ENCODE peak calls at places on chromosomes 4 and X, in four cellular contexts. One of them, this sample, is unnamed.

GRCh38 chr4:22389240-22389871 is 126.5 kb downstream of the ADGRA3 start:
- DNase-seq in mesenchymal stem cell: peak; percentile 80
- DNase-seq in H1: peak; percentile 27
- DNase-seq in IMR-90: peak; percentile 85
- DNase-seq in this sample: peak; percentile 47

GRCh38 chrX:41240504-41240903 is 93.5 kb upstream of the DDX3X start:
- DNase-seq in H1: no peak
- DNase-seq in mesenchymal stem cell: no peak
- DNase-seq in IMR-90: no peak
- DNase-seq in this sample: no peak

GRCh38 chr4:77418333-77418732 is 187.3 kb upstream of the CXCL13 start:
- DNase-seq in H1: no peak
- DNase-seq in mesenchymal stem cell: no peak
- DNase-seq in IMR-90: no peak
- DNase-seq in this sample: no peak

GRCh38 chr4:38785901-38786402 is 3.2 kb upstream of the TLR10 start:
- DNase-seq in H1: no peak
- DNase-seq in IMR-90: no peak
- DNase-seq in mesenchymal stem cell: peak; percentile 10
- DNase-seq in this sample: no peak

GRCh38 chr4:128542047-128542446 is 254.4 kb upstream of the PGRMC2 start:
- DNase-seq in IMR-90: no peak
- DNase-seq in mesenchymal stem cell: no peak
- DNase-seq in H1: no peak
- DNase-seq in this sample: no peak

GRCh38 chrX:132651411-132652086 is 162.7 kb upstream of the MBNL3 start:
- DNase-seq in mesenchymal stem cell: peak; percentile 39
- DNase-seq in H1: no peak
- DNase-seq in IMR-90: peak; percentile 2
- DNase-seq in this sample: no peak

GRCh38 chr4:39825741-39826231 is 127.8 kb downstream of the UBE2K start:
- DNase-seq in mesenchymal stem cell: peak; percentile 70
- DNase-seq in H1: no peak
- DNase-seq in IMR-90: peak; percentile 71
- DNase-seq in this sample: no peak

GRCh38 chr4:3451956-3452355 is 10.2 kb downstream of the HGFAC start:
- DNase-seq in H1: no peak
- DNase-seq in IMR-90: peak; percentile 79
- DNase-seq in mesenchymal stem cell: peak; percentile 62
- DNase-seq in this sample: no peak

GRCh38 chrX:51496501-51497291 is at the start of gene NUDT11:
- DNase-seq in mesenchymal stem cell: peak; percentile 79
- DNase-seq in H1: no peak
- DNase-seq in IMR-90: peak; percentile 72
- DNase-seq in this sample: peak; percentile 65

GRCh38 chr4:168854216-168854921 is 155.7 kb downstream of the CBR4 start:
- DNase-seq in IMR-90: no peak
- DNase-seq in H1: no peak
- DNase-seq in mesenchymal stem cell: no peak
- DNase-seq in this sample: no peak

GRCh38 chr4:47413515-47413914 is 50.0 kb downstream of the COMMD8 start:
- DNase-seq in H1: no peak
- DNase-seq in IMR-90: no peak
- DNase-seq in mesenchymal stem cell: no peak
- DNase-seq in this sample: no peak

GRCh38 chrX:74119016-74119910 is 184.7 kb upstream of the ZCCHC13 start:
- DNase-seq in mesenchymal stem cell: peak; percentile 86
- DNase-seq in H1: no peak
- DNase-seq in IMR-90: peak; percentile 57
- DNase-seq in this sample: no peak

GRCh38 chr4:176030391-176030790 is 35.2 kb upstream of the WDR17 start:
- DNase-seq in mesenchymal stem cell: no peak
- DNase-seq in H1: no peak
- DNase-seq in IMR-90: no peak
- DNase-seq in this sample: no peak

GRCh38 chr4:176034498-176034897 is 31.1 kb upstream of the WDR17 start:
- DNase-seq in IMR-90: peak; percentile 55
- DNase-seq in mesenchymal stem cell: peak; percentile 63
- DNase-seq in H1: no peak
- DNase-seq in this sample: peak; percentile 24

GRCh38 chr4:176034936-176035335 is 30.7 kb upstream of the WDR17 start:
- DNase-seq in mesenchymal stem cell: no peak
- DNase-seq in IMR-90: no peak
- DNase-seq in H1: no peak
- DNase-seq in this sample: no peak

GRCh38 chr4:176031927-176032326 is 33.7 kb upstream of the WDR17 start:
- DNase-seq in IMR-90: no peak
- DNase-seq in mesenchymal stem cell: no peak
- DNase-seq in H1: no peak
- DNase-seq in this sample: no peak

DNA sequence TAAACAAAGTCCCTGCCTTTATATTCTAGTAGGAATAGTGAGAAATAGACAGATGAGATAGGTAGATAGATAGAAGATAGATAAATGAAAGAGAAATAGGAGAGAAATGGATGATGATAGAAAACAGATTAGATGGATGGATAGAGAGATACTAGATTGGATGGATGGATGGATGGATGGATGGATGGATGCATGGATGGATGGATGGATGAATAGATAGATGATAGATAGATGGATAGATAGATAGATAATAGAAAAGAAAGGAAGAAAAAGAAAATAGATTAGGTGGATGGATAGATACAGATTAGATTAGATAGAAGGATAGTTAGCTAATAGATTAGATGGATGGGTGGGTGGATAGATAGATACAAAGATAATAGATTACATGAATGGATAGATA is 33.2 kb upstream of the WDR17 start:
- DNase-seq in mesenchymal stem cell: no peak
- DNase-seq in H1: no peak
- DNase-seq in IMR-90: no peak
- DNase-seq in this sample: no peak
- H2AK5ac ChIP-seq in mesenchymal stem cell: no peak overlapping the region
- H2AK5ac ChIP-seq in H1: no peak overlapping the region
- H2AK5ac ChIP-seq in IMR-90: no peak overlapping the region
- H2AK5ac ChIP-seq in this sample: no peak overlapping the region

DNA sequence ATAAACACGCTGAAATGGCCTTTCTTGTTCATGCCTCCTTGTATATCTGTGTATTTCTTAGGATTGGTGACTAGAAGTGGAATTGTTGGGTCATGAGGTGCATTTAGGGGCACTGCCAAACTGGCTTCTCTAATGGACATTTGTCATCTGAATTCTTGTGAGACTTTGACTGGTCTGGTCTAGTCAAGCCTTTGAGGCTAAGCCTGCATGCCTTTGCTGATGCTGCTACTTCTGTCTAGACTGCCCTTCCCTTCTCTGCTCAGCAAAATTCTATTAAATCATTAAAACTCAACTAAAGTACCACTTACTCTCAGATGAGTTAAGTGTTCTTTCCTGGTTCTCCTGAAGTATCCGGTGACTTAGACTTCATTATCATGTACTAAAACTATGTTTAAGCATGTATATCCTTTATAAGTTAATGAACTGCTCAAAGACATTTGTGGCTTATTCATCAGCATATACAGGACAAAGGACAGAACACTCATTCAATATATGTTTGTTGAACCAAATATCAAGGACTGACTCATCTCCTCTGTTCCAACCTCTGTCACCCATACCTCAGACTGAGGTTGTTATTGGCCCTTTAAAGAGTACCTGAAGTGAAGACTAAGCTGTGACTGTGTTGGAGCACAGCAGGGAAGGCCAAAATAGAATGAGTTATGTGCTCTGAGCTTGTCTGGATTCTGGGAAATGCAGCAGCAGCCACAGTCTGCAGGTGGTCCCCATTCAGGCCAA is 9.0 kb downstream of the TCEAL1 start:
- DNase-seq in H1: no peak
- DNase-seq in IMR-90: peak; percentile 45
- DNase-seq in mesenchymal stem cell: no peak
- DNase-seq in this sample: no peak
- H4K8ac ChIP-seq in H1: no peak overlapping the region
- H4K8ac ChIP-seq in IMR-90: no peak overlapping the region
- H4K8ac ChIP-seq in mesenchymal stem cell: no peak overlapping the region
- H4K8ac ChIP-seq in this sample: no peak overlapping the region

GRCh38 chr4:53575552-53575951 is 15.7 kb downstream of the LNX1 start:
- DNase-seq in mesenchymal stem cell: no peak
- DNase-seq in H1: no peak
- DNase-seq in IMR-90: no peak
- DNase-seq in this sample: no peak
- H2AK5ac ChIP-seq in mesenchymal stem cell: no peak overlapping the region
- H2AK5ac ChIP-seq in H1: no peak overlapping the region
- H2AK5ac ChIP-seq in IMR-90: peak overlapping the region; percentile 97
- H2AK5ac ChIP-seq in this sample: peak overlapping the region; percentile 77

DNA sequence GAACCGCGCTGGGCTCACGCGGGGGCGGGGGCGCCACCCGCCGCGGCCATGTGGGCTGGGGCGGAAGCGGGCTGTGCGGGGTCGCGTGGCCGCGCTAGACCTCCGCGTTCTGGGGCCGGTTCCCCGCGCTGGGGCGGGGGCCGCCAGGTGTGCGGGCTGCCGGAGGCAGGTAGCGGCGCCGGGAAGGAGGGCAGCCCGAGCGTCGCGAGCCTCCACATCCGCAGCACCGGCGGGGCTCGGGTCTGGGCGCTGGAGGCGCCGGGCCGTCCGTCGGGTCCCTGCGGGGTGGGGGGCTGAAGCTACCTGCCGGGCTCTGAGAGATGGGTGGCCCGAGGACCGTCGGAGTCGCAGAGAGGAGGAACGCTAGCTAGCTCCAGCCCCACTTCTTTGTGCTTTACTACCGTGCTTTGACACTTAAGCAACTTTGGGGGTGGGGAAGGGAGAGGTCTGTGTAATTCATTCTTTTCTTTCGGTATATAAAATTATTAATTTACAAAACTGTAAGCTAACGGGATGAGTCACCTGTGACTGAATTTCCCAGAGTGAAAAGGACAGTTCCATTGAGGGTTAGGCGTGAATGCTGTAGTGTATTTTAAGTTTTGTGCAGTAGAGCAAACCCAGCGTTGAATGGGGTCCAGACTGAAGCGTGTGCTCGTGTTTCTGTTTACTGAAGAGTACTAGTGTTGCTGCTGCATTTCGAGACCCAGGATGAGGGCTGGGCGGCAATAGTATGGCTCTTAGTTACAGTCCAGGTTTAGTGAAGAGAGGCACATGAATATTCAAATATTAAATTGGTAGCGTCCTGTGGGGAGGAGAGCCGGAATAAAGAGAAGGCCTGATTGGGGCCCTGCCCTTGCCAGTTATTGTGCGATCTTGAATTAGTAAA is 778 bp downstream of the METAP1 start:
- DNase-seq in IMR-90: peak; percentile 55
- DNase-seq in H1: no peak
- DNase-seq in mesenchymal stem cell: peak; percentile 60
- DNase-seq in this sample: peak; percentile 15
- H4K8ac ChIP-seq in IMR-90: no peak overlapping the region
- H4K8ac ChIP-seq in H1: peak overlapping the region; percentile 99
- H4K8ac ChIP-seq in mesenchymal stem cell: no peak overlapping the region
- H4K8ac ChIP-seq in this sample: peak overlapping the region; percentile 30

DNA sequence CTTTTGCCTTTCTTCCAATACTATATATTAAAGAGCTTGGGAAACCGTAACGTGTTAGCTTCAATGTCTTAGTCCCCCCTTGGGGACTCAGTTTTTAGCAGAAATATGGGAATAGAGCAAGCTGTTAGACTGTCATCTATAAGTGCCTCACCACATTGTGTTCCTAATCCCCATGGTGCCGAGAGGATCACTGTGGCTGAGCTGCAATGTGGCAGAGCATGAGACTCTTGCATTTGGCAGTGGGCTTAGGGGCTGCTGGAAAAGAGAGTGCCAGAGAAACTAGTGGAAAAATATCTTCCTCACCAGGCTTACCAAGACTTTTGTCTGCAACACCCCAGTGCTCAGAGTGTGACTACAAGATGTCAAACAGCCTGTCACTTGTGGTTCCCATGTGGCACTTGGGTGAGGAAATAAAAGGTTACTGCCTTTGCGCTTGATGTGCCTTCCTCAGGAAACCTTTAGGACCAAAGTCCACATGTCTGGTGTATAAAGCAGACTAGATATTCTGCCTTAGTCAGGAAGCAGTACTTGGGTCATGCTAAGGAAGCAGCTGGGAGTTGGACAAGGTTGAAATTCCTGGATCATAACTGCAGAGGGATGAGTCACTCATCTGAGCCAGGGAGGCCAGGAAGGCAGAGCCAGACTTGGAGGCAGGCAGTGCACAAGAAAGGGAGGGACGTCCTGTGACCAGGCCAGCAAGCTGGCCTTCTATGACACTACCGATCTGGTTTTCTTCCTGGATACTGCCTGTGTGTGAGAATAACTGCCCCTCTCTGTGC is 9.7 kb upstream of the MAGEA4 start:
- DNase-seq in mesenchymal stem cell: peak; percentile 61
- DNase-seq in IMR-90: peak; percentile 66
- DNase-seq in H1: no peak
- DNase-seq in this sample: no peak
- H2AK5ac ChIP-seq in mesenchymal stem cell: no peak overlapping the region
- H2AK5ac ChIP-seq in IMR-90: no peak overlapping the region
- H2AK5ac ChIP-seq in H1: no peak overlapping the region
- H2AK5ac ChIP-seq in this sample: no peak overlapping the region

GRCh38 chr4:139014391-139015268 is 951 bp upstream of the NOCT start:
- DNase-seq in IMR-90: peak; percentile 94
- DNase-seq in H1: no peak
- DNase-seq in mesenchymal stem cell: peak; percentile 96
- DNase-seq in this sample: no peak
- H4K8ac ChIP-seq in IMR-90: peak overlapping the region; percentile 98
- H4K8ac ChIP-seq in H1: no peak overlapping the region
- H4K8ac ChIP-seq in mesenchymal stem cell: peak overlapping the region; percentile 85
- H4K8ac ChIP-seq in this sample: no peak overlapping the region

GRCh38 chr4:16775411-16776154 is 122.9 kb downstream of the LDB2 start:
- DNase-seq in mesenchymal stem cell: no peak
- DNase-seq in IMR-90: no peak
- DNase-seq in H1: no peak
- DNase-seq in this sample: no peak
- H2AK5ac ChIP-seq in mesenchymal stem cell: no peak overlapping the region
- H2AK5ac ChIP-seq in IMR-90: no peak overlapping the region
- H2AK5ac ChIP-seq in H1: no peak overlapping the region
- H2AK5ac ChIP-seq in this sample: no peak overlapping the region

GRCh38 chrX:154398668-154399526 is 720 bp downstream of the RPL10 start:
- DNase-seq in IMR-90: peak; percentile 67
- DNase-seq in H1: no peak
- DNase-seq in mesenchymal stem cell: peak; percentile 75
- DNase-seq in this sample: no peak
- H4K8ac ChIP-seq in IMR-90: peak overlapping the region; percentile 88
- H4K8ac ChIP-seq in H1: peak overlapping the region; percentile 90
- H4K8ac ChIP-seq in mesenchymal stem cell: peak overlapping the region; percentile 85
- H4K8ac ChIP-seq in this sample: no peak overlapping the region